ENCODE peak calls at places on chromosomes 13 and 19, in five cellular contexts. Y, H, L, I and T are unnamed samples. For H3K4me1 and H3K27me3, the result is how much of the 10 kb centered on the place peaks cover.

GRCh38 chr13:22030321-22030720 is 359.4 kb downstream of the FGF9 start:
- DNase-seq in Y (no peak), H (no peak), L (no peak), I (no peak), T (no peak)

GRCh38 chr13:59745395-59745788 is 418.3 kb downstream of the DIAPH3 start:
- DNase-seq in Y (no peak), H (peak), L (no peak), I (peak), T (no peak)

GRCh38 chr13:73465629-73465974 is 406.8 kb downstream of the KLF5 start:
- DNase-seq in Y (no peak), H (no peak), L (no peak), I (peak), T (no peak)

GRCh38 chr13:41614671-41615519 is 157.5 kb downstream of the RGCC start:
- DNase-seq in Y (no peak), H (peak), L (no peak), I (peak), T (peak)

GRCh38 chr19:1239420-1239795 is 1.6 kb upstream of the CBARP start:
- DNase-seq in Y (no peak), H (no peak), L (no peak), I (no peak), T (no peak)

GRCh38 chr13:34207334-34207733 is 389.4 kb downstream of the RFC3 start:
- DNase-seq in Y (no peak), H (peak), L (peak), I (peak), T (no peak)

GRCh38 chr19:6325614-6326013 is 7.8 kb downstream of the ACER1 start:
- DNase-seq in Y (no peak), H (no peak), L (no peak), I (no peak), T (no peak)

GRCh38 chr19:46297700-46298476 is 1.0 kb downstream of the HIF3A start:
- DNase-seq in Y (peak), H (peak), L (peak), I (no peak), T (peak)

GRCh38 chr19:28874742-28875141 is 338.2 kb downstream of the UQCRFS1 start:
- DNase-seq in Y (no peak), H (no peak), L (no peak), I (no peak), T (no peak)

GRCh38 chr13:91174886-91175501 is 172.5 kb upstream of the MIR17HG start:
- DNase-seq in Y (no peak), H (peak), L (peak), I (no peak), T (no peak)

GRCh38 chr13:49606747-49607648 is 21.3 kb upstream of the ARL11 start:
- DNase-seq in Y (peak), H (peak), L (peak), I (peak), T (peak)

GRCh38 chr13:77544365-77544764 is 8.9 kb downstream of the SCEL start:
- DNase-seq in Y (peak), H (peak), L (peak), I (peak), T (peak)

GRCh38 chr13:97130201-97130600 is 91.9 kb upstream of the MBNL2 start:
- DNase-seq in Y (no peak), H (peak), L (no peak), I (no peak), T (no peak)

GRCh38 chr13:93425411-93425810 is 198.8 kb downstream of the GPC6 start:
- DNase-seq in Y (no peak), H (peak), L (no peak), I (peak), T (no peak)

GRCh38 chr13:99359493-99359892 is 52.3 kb upstream of the GPR183 start:
- DNase-seq in Y (no peak), H (no peak), L (no peak), I (no peak), T (no peak)

GRCh38 chr19:49513746-49514118 is 1.3 kb downstream of the FCGRT start:
- DNase-seq in Y (no peak), H (no peak), L (no peak), I (no peak), T (no peak)

GRCh38 chr19:41597600-41598041 is 21.7 kb downstream of the CEACAM21 start:
- DNase-seq in Y (no peak), H (peak), L (peak), I (peak), T (peak)

GRCh38 chr19:2250765-2251576 is 1.8 kb downstream of the AMH start:
- DNase-seq in Y (no peak), H (no peak), L (no peak), I (peak), T (no peak)

GRCh38 chr19:30480097-30480496 is 107.9 kb downstream of the ZNF536 start:
- DNase-seq in Y (no peak), H (no peak), L (no peak), I (no peak), T (no peak)

DNA sequence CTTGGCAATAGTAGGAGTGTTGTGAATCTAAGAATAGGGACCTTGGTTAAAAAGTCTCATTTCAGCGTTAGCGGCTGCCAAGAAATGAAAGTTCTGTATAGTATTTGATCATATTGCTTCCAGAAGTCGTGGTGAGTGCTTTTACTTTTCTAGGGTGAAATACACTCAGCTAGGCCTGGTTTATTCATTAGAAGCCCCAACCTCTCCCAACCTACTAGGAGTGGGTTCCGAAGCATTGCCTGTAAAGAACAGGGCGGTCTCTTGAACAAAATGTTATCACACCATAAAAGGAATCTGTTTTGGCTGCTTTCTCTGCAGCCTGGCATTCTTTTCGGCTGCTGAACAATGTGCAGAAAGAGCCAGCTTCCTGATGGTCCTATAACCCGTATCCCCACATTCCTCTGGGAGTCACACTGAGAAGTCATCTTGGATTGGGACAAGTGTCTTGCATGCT is 102.8 kb downstream of the LRCH1 start:
- DNase-seq in Y (no peak), H (peak), L (no peak), I (no peak), T (no peak)
- H3K4me1 ChIP-seq in Y (under half), H (under half), L (under half), I (under half), T (under half)

GRCh38 chr13:111623170-111623569 is 302.7 kb downstream of the TEX29 start:
- DNase-seq in Y (no peak), H (no peak), L (no peak), I (no peak), T (no peak)
- H3K27me3 ChIP-seq in Y (under half), H (under half), L (under half), I (under half), T (under half)

DNA sequence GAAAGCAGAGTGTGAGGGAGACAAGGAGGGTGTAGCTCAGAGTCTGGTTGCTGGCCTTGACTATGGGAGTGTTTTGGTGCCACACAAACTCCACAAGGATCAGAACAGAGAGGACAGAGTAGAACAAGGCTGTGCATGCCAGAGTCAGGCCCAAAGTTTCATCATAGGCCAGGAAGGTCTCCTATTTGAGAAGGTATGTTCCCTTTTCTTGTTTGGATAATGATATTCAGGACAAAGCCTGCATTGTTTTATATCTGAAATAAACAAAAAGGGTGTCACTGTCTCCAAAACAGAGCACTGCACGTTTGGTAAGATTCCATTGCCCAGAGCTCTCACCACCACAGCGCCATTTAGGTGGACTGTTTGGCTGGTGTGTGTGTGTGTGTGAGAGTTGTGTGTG is 3.1 kb upstream of the ZSCAN5A start:
- DNase-seq in Y (no peak), H (no peak), L (no peak), I (no peak), T (no peak)
- H3K4me1 ChIP-seq in Y (under half), H (under half), L (under half), I (under half), T (under half)

DNA sequence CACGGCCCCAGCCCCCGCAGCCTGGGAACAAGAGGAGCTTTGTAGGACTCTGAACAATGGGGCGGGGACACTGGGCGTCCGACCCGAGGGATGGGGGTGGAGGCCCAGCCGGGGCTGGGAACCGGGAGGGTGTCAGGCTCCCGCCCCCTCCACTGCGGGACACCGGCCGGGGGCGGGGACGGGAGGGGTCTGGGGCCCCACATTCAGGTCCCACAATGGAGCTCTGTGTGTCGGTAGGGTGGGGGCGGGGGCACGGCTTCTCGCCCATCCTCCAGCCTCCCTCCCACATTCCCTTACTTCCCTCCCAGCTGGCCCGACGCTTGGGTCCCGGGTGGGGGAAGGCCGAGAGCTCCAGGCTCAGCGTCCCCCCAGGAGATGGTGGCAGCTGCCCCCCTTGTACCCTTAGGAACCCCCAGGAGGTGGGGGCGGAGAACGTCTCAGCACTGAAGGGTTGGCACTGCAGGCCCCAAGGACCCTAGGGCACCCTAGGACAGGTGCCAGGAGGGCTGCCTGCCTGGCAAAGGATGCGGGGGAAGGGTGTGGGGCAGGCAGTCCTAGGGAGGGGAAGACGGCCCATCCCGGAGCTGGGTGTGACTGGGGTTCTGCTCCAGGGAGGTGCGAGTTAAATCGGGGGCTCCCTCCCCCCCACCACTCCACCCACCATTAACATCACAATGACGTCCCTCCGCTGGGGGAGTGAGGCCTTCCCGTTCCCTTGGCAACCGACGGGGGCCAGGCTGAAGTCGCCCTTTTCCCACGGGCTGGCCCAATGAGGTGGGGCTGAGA is 5.3 kb downstream of the TTYH1 start:
- DNase-seq in Y (no peak), H (peak), L (peak), I (no peak), T (peak)
- H3K27me3 ChIP-seq in Y (under half), H (half or more), L (under half), I (under half), T (under half)